ENCODE peak calls at places on chromosomes 13 and 19, in four cellular contexts. T is tibial artery, W is testis, R is mesendoderm. J is an unnamed sample.

GRCh38 chr19:21269813-21270212 is 59.4 kb downstream of the ZNF708 start:
- DNase-seq in T (no peak), W (peak; percentile 71), R (no peak), J (no peak)

GRCh38 chr19:33304760-33305647 is 2.7 kb upstream of the CEBPA start:
- DNase-seq in T (no peak), W (no peak), R (peak; percentile 72), J (no peak)

GRCh38 chr13:39263033-39263432 is 224.8 kb downstream of the NHLRC3 start:
- DNase-seq in T (peak; percentile 59), W (peak; percentile 63), R (peak; percentile 67), J (no peak)

GRCh38 chr13:20002766-20003165 is 44.2 kb downstream of the ZMYM2 start:
- DNase-seq in T (no peak), W (no peak), R (no peak), J (no peak)

GRCh38 chr19:28388988-28389387 is 824.0 kb downstream of the UQCRFS1 start:
- DNase-seq in T (no peak), W (no peak), R (no peak), J (no peak)

GRCh38 chr13:32225494-32225931 is 89.7 kb downstream of the ZAR1L start:
- DNase-seq in T (no peak), W (no peak), R (peak; percentile 70), J (peak; percentile 22)

GRCh38 chr19:15199652-15200574 is 882 bp downstream of the NOTCH3 start:
- DNase-seq in T (peak; percentile 39), W (peak; percentile 57), R (peak; percentile 89), J (no peak)

GRCh38 chr13:42152495-42152894 is 104.0 kb downstream of the DGKH start:
- DNase-seq in T (no peak), W (no peak), R (no peak), J (no peak)

GRCh38 chr19:9906475-9907087 is 29.7 kb downstream of the OLFM2 start:
- DNase-seq in T (no peak), W (no peak), R (peak; percentile 39), J (no peak)

GRCh38 chr13:31433201-31433600 is 233.4 kb downstream of the B3GLCT start:
- DNase-seq in T (no peak), W (no peak), R (no peak), J (no peak)

GRCh38 chr19:33502991-33503790 is 18.4 kb downstream of the PEPD start:
- DNase-seq in T (no peak), W (no peak), R (no peak), J (no peak)

GRCh38 chr19:51660975-51661600 is 14.5 kb upstream of the SIGLEC14 start:
- DNase-seq in T (peak; percentile 68), W (peak; percentile 93), R (peak; percentile 81), J (peak; percentile 40)

GRCh38 chr13:23159205-23159586 is 21.6 kb upstream of the SGCG start:
- DNase-seq in T (peak; percentile 48), W (peak; percentile 66), R (peak; percentile 88), J (no peak)

GRCh38 chr19:35718345-35719041 is 690 bp downstream of the KMT2B start:
- DNase-seq in T (no peak), W (peak; percentile 45), R (peak; percentile 28), J (no peak)

GRCh38 chr19:19822148-19822429 is 539 bp upstream of the ZNF506 start:
- DNase-seq in T (peak; percentile 28), W (peak; percentile 27), R (no peak), J (no peak)

GRCh38 chr13:52788011-52788410 is 48.4 kb upstream of the CNMD start:
- DNase-seq in T (no peak), W (no peak), R (peak; percentile 43), J (no peak)

GRCh38 chr13:45807520-45808099 is 43.9 kb downstream of the SIAH3 start:
- DNase-seq in T (no peak), W (peak; percentile 53), R (peak; percentile 93), J (peak; percentile 15)

GRCh38 chr19:31974941-31975340 is 370.5 kb upstream of the ZNF507 start:
- DNase-seq in T (no peak), W (no peak), R (no peak), J (no peak)

GRCh38 chr13:41224113-41225110 is 30.0 kb upstream of the KBTBD7 start:
- DNase-seq in T (no peak), W (no peak), R (no peak), J (peak; percentile 51)

GRCh38 chr13:98890186-98890585 is 87.7 kb downstream of the DOCK9 start:
- DNase-seq in T (no peak), W (no peak), R (no peak), J (peak; percentile 92)

GRCh38 chr19:58054792-58055482 is 4.1 kb upstream of the ZNF135 start:
- DNase-seq in T (no peak), W (peak; percentile 67), R (peak; percentile 68), J (no peak)

GRCh38 chr13:19838726-19839342 is 24.6 kb downstream of the ZMYM5 start:
- DNase-seq in T (no peak), W (no peak), R (no peak), J (peak; percentile 75)

GRCh38 chr13:76974618-76974975 is 17.3 kb upstream of the CLN5 start:
- DNase-seq in T (no peak), W (no peak), R (no peak), J (no peak)

GRCh38 chr13:107473255-107473654 is 742.1 kb downstream of the LIG4 start:
- DNase-seq in T (no peak), W (no peak), R (no peak), J (no peak)

DNA sequence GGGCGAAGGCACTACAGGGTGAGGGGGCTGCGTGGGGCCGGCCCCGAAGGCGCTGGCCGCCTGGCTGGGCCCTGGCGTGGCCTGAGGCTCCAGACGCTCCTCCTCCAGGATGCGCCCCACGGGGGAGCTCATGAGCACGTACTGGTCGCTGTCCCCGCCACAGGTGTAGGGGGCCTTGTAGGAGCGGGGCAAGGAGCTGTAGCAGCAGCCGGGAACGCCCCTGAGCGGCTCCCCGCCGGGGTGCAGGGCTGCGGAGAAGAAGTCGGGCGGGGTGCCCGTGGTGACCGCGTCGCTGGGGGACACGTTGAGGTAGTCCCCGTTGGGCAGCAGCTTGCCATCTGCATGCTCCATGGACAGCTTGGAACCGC is 3.0 kb downstream of the IRS2 start:
- DNase-seq in T (no peak), W (no peak), R (peak; percentile 55), J (no peak)
- H3K4me3 ChIP-seq in T (peak overlapping the region; percentile 73), W (peak overlapping the region; percentile 40), R (no peak overlapping the region), J (peak overlapping the region; percentile 13)

DNA sequence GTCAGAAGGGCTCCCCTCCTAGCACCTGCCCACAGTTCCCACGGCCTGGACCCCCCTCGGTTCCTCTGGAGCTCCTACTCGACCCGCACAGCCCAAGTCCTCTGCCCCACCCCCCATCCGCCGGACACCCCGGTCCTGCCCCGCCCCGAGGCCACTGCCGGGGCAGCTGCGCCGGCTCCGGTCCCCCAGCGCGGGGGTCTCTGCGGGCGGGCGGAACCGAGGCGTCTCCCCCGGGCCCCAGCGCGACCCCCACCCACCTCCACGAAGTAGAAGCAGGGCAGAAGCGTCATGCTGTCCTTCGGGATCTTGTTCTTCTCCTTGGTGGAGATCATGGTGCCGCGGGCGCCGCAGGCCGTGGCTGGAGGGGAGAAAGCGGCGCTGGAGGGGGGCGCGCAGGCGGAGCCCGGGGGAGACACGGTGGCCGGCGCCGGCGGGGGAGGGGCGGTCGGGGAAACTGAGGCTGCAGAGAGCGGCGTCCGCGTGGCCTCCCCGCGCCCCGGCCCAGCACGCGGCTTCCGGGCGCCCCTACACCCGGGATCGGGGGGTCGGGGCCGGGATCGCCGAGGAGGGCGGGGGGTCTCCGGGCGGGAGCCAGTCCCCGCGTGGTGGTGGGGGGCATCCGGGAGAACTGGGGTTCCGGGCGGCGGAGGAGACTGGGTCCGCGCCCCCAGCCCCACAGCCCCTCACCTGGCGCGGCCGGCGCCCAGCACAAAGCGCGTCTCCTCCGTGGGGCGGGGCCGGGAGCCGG is at the start of gene PLPPR3:
- DNase-seq in T (no peak), W (no peak), R (no peak), J (no peak)
- H3K4me3 ChIP-seq in T (no peak within 1 kb of the TSS), W (peak within 1 kb of the TSS; percentile 42), R (peak within 1 kb of the TSS; percentile 34), J (peak within 1 kb of the TSS; percentile 42)

GRCh38 chr19:4172861-4173473 is 9.4 kb downstream of the SIRT6 start:
- DNase-seq in T (peak; percentile 24), W (peak; percentile 63), R (peak; percentile 71), J (no peak)
- H3K4me3 ChIP-seq in T (no peak overlapping the region), W (no peak overlapping the region), R (no peak overlapping the region), J (no peak overlapping the region)

DNA sequence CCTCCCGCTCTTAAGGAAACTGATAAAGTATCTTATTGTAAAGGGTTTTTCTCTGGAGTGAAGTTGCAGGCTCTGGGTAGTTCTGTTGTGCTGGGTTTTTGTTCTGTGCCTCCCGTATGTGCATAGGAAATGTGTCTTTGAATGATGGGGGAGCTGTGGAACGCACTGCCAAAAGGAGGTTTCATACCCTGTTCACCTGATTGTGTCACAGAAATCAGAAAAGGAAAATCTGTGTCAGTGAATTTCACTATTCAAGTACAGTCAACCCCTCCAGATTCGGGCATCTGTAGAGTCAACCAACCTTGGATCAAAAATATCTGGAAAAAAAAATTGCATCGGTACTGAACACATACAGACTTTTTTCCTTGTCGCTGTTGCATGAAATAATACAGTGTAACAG is 127.8 kb downstream of the MRPL57 start:
- DNase-seq in T (no peak), W (no peak), R (no peak), J (no peak)
- H3K4me3 ChIP-seq in T (no peak overlapping the region), W (no peak overlapping the region), R (no peak overlapping the region), J (no peak overlapping the region)

DNA sequence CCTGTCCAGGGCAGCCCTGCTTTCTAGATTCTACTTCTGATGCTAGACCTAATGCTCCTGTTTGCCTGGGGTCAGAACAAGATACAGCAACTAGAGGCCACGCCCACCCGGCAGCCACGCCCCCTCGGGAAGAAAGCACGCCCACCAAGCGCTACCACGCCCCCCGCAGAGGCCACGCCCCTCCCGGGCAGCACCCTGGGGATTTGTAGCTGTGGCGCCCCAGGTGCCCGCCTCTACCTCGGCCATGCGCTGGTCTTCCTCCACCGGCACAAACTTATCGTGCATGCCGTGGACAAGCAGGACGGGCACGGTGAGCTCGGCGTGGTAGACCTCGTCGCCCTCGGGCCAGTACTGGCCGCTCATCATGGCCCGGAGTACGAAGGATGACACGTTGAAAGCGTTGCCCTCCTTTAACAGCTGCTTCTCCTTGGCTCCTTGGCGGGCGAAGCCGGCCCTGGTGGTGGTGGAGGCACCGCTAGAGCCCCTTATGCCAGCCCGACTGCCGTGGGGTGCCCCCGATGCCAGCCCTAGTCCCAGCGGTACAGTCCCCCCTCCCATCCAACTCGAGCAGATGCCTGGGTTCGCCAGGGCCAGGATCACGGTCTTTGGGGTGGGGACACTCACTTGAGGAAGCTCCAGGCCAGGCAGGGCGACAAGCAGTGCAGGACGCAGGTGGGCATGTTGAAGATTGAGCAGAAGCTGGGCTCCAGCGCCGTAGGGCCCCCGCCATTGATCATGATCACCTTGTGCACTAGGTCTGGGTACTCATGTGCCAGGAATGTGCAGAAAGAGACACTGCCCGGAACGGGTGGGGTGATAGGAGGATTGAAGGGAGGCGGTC is 9.0 kb downstream of the ABHD8 start:
- DNase-seq in T (no peak), W (peak; percentile 68), R (peak; percentile 77), J (no peak)
- H3K4me3 ChIP-seq in T (no peak overlapping the region), W (peak overlapping the region; percentile 23), R (no peak overlapping the region), J (no peak overlapping the region)

GRCh38 chr13:114064516-114065140 is 67.8 kb downstream of the RASA3 start:
- DNase-seq in T (no peak), W (no peak), R (no peak), J (no peak)
- H3K4me3 ChIP-seq in T (peak overlapping the region; percentile 47), W (no peak overlapping the region), R (no peak overlapping the region), J (peak overlapping the region; percentile 38)